ENCODE peak calls at places on chromosome 10, in four cellular contexts. Y, F, M and S are unnamed samples.

GRCh38 chr10:1402821-1403507 is 334.4 kb downstream of the ADARB2 start:
- DNase-seq in M (no peak), Y (no peak), F (peak), S (no peak)

GRCh38 chr10:19570143-19570542 is 246.1 kb upstream of the PLXDC2 start:
- DNase-seq in M (no peak), F (no peak), Y (no peak), S (no peak)

GRCh38 chr10:87506988-87507387 is 2.3 kb downstream of the MINPP1 start:
- DNase-seq in M (no peak), Y (no peak), F (no peak), S (no peak)

GRCh38 chr10:11548763-11549089 is 62.7 kb downstream of the USP6NL start:
- DNase-seq in F (no peak), M (no peak), Y (no peak), S (no peak)

GRCh38 chr10:46547331-46547880 is 9.1 kb downstream of the GPRIN2 start:
- DNase-seq in F (no peak), M (no peak), Y (no peak), S (no peak)

GRCh38 chr10:27360581-27361172 is 120.1 kb upstream of the ACBD5 start:
- DNase-seq in F (peak), M (peak), Y (peak), S (peak)

GRCh38 chr10:46006219-46006618 is 24.2 kb downstream of the NCOA4 start:
- DNase-seq in M (peak), Y (peak), F (no peak), S (peak)

GRCh38 chr10:100744980-100745881 is at the start of gene PAX2:
- DNase-seq in Y (no peak), M (no peak), F (no peak), S (no peak)

GRCh38 chr10:70770001-70770400 is 15.2 kb downstream of the TBATA start:
- DNase-seq in F (no peak), Y (no peak), M (no peak), S (no peak)

GRCh38 chr10:128173383-128173782 is 47.2 kb upstream of the MKI67 start:
- DNase-seq in Y (no peak), F (no peak), M (no peak), S (peak)

GRCh38 chr10:21330628-21331020 is 194.9 kb downstream of the SKIDA1 start:
- DNase-seq in Y (no peak), F (no peak), M (no peak), S (no peak)

GRCh38 chr10:77971804-77972144 is 45.2 kb upstream of the DLG5 start:
- DNase-seq in M (no peak), Y (no peak), F (no peak), S (no peak)

GRCh38 chr10:109287858-109288257 is 635.5 kb downstream of the XPNPEP1 start:
- DNase-seq in M (no peak), F (no peak), Y (no peak), S (no peak)

GRCh38 chr10:133257489-133258065 is 19.1 kb downstream of the ADAM8 start:
- DNase-seq in Y (no peak), F (peak), M (no peak), S (peak)

GRCh38 chr10:69573056-69573806 is at the start of gene NEUROG3:
- DNase-seq in F (no peak), Y (no peak), M (no peak), S (no peak)

DNA sequence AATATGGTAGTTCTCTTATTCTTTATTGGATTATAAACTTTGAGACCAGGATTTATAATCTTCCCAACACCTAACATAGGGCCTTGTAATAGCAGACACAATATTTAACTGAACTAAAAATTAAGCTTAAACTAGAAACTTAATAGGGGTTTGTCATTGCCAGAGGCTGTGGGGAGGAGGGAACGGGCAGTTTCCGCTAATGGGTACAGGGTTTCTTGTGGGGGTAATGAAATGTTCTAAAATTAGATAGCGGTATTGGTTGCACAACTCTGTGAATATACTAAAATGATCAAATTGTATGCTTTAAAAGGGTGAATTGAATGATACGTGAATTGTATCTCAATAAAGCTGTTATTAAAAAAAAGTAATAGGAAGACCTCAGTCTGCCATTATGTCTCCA is 45.4 kb downstream of the NT5C2 start:
- DNase-seq in F (no peak), Y (no peak), M (no peak), S (no peak)
- H3K27ac ChIP-seq in F (no peak), Y (no peak), M (no peak), S (no peak)

DNA sequence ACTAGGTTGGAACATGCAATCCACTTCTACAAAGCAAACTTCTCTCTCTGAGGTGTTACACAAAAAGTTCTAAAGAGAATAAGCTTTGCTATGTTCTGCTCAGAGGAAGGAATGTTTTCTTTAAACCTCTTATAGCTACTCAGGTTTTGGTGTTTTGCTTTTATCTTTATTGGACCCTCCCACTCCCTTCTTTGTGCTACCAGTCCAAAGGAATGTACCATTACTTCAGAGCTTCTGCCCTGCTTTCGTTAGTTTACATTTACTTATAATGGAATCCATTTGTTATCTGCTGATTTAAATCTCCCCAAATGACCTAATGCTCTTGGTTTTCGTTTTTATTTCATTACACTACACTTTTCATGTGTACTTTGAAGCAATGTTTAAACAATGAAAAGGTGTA is 154.9 kb downstream of the ATE1 start:
- DNase-seq in M (peak), F (no peak), Y (no peak), S (peak)
- H3K27ac ChIP-seq in M (no peak), F (peak), Y (no peak), S (no peak)

GRCh38 chr10:71840177-71840711 is 10.8 kb downstream of the PSAP start:
- DNase-seq in Y (peak), F (no peak), M (peak), S (peak)
- H3K27ac ChIP-seq in Y (no peak), F (peak), M (no peak), S (peak)

GRCh38 chr10:22912763-22913389 is 15.0 kb upstream of the ARMC3 start:
- DNase-seq in M (no peak), F (no peak), Y (no peak), S (no peak)
- H3K27ac ChIP-seq in M (no peak), F (no peak), Y (no peak), S (no peak)

GRCh38 chr10:95183451-95184230 is 10.4 kb upstream of the ACSM6 start:
- DNase-seq in F (peak), M (peak), Y (peak), S (peak)

GRCh38 chr10:95181731-95182130 is 12.3 kb upstream of the ACSM6 start:
- DNase-seq in M (peak), Y (no peak), F (no peak), S (peak)

GRCh38 chr10:95187617-95188016 is 6.4 kb upstream of the ACSM6 start:
- DNase-seq in F (no peak), Y (no peak), M (no peak), S (no peak)

GRCh38 chr10:95178797-95179196 is 15.2 kb upstream of the ACSM6 start:
- DNase-seq in Y (no peak), F (no peak), M (no peak), S (no peak)

GRCh38 chr10:95183132-95183450 is 10.9 kb upstream of the ACSM6 start:
- DNase-seq in F (no peak), M (peak), Y (no peak), S (no peak)
- H3K27ac ChIP-seq in F (peak), M (peak), Y (peak), S (peak)

GRCh38 chr10:119272736-119273135 is 65.4 kb downstream of the GRK5 start:
- DNase-seq in F (no peak), Y (no peak), M (no peak), S (no peak)
- H3K27ac ChIP-seq in F (peak), Y (no peak), M (no peak), S (no peak)

DNA sequence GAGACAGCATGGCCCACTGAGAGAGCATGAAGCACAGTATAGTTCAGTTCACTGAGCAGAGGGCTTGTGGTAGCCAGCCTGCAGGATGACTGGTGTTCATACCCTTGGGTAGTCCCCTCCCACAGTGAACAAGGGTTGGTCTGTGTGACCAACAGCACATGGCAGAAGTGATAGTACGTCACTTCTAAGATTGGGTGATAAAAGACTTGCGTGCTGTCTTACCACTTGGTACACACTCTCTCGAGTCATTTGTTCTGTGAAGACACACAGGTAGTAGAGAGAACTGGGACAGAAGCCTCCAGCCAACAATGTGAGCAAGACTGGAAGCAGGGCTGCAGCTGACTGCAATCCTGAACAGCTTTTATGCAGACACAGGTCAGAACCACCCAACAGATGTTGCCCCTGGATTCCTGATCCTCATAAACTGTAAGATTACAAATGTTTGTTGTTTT is 14.6 kb downstream of the EPC1 start:
- DNase-seq in Y (no peak), F (no peak), M (peak), S (peak)
- H3K27ac ChIP-seq in Y (no peak), F (peak), M (no peak), S (no peak)

GRCh38 chr10:125116652-125117310 is 43.6 kb downstream of the CTBP2 start:
- DNase-seq in F (no peak), Y (no peak), M (no peak), S (no peak)
- H3K27ac ChIP-seq in F (no peak), Y (peak), M (no peak), S (peak)

DNA sequence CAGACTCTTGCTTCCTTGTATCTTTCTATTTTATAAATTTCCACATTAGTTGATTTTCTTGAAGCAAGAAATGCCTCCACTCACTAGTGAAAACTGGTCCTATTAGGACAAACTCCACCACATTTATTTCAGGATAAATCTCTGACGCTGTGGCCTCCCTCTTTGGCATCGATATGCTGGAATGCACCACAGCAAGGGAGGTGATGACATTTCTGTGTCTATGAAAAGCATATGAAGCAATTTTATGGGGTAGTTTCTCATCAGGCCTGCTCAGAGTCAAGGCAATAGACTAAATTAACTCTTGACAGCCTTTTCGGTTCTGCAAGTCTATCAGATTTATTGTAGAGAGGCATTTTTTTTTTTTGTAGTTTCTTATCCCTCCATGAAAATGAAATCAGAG is 304.4 kb downstream of the ZEB1 start:
- DNase-seq in F (peak), Y (no peak), M (peak), S (peak)
- H3K27ac ChIP-seq in F (peak), Y (no peak), M (no peak), S (no peak)

DNA sequence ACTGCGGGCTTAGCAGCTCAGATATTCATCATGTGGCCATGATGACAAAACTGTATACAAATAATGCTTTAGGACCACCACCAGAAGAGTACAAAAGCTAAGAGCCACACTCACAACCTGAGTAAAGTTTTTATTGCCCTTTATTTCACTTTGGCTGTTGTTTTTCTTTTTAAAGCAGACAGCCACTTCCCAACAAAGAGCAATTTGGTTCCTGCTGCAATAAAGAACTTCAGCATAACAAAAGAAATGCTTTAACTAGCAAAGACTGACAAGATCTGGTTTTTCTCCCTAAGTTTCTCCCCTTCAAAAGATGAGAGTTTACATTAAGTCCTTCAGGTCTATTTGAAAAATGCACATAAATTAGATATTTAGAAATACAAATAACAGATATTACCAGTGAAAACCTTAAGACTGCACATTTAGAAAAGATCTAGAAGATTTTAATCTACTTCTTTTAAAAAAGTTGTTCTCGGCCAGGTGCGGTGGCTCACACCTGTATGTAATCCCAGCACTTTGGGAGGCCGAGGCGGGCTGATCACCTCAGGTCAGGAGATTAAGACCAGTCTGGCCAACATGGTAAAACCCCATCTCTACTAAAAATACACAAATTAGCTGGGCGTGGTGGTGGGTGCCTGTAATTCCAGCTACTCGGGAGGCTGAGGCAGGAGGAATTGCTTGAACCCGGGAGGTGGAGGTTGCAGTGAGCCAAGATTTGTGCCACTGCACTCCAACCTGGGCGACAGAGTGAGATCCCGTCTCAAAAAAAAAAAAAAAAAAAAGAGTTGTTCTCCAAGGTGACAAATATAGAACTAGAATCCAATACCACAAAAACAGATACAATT is 59.4 kb downstream of the WAPL start:
- DNase-seq in Y (no peak), M (no peak), F (no peak), S (no peak)
- H3K27ac ChIP-seq in Y (no peak), M (no peak), F (no peak), S (no peak)